ENCODE peak calls at places on chromosomes 11 and 22, in four cellular contexts. One of them, this sample, is unnamed. For H3K4me1 and H3K36me3, the result is how much of the 10 kb centered on the place peaks cover.

GRCh38 chr11:64990222-64990918 is 6.4 kb downstream of the BATF2 start:
- DNase-seq in endothelial cell of umbilical vein: peak
- DNase-seq in Peyer's patch: no peak
- DNase-seq in tibial nerve: peak
- DNase-seq in this sample: peak

GRCh38 chr11:46298699-46299424 is 21.4 kb downstream of the CREB3L1 start:
- DNase-seq in endothelial cell of umbilical vein: no peak
- DNase-seq in Peyer's patch: no peak
- DNase-seq in tibial nerve: no peak
- DNase-seq in this sample: no peak

GRCh38 chr11:8683115-8683807 is 669 bp downstream of the RPL27A start:
- DNase-seq in endothelial cell of umbilical vein: no peak
- DNase-seq in Peyer's patch: no peak
- DNase-seq in tibial nerve: no peak
- DNase-seq in this sample: no peak

GRCh38 chr22:48948575-48949170 is 879.0 kb downstream of the BRD1 start:
- DNase-seq in endothelial cell of umbilical vein: no peak
- DNase-seq in Peyer's patch: no peak
- DNase-seq in tibial nerve: no peak
- DNase-seq in this sample: no peak

GRCh38 chr11:61913699-61914395 is 3.5 kb downstream of the RAB3IL1 start:
- DNase-seq in endothelial cell of umbilical vein: no peak
- DNase-seq in Peyer's patch: no peak
- DNase-seq in tibial nerve: no peak
- DNase-seq in this sample: peak

GRCh38 chr11:25939691-25940090 is 392.2 kb upstream of the ANO3 start:
- DNase-seq in endothelial cell of umbilical vein: no peak
- DNase-seq in Peyer's patch: no peak
- DNase-seq in tibial nerve: no peak
- DNase-seq in this sample: no peak

GRCh38 chr11:81658722-81659121 is 1074.9 kb downstream of the FAM181B start:
- DNase-seq in endothelial cell of umbilical vein: no peak
- DNase-seq in Peyer's patch: no peak
- DNase-seq in tibial nerve: no peak
- DNase-seq in this sample: no peak

GRCh38 chr22:28232231-28232630 is 313.2 kb upstream of the PITPNB start:
- DNase-seq in endothelial cell of umbilical vein: no peak
- DNase-seq in Peyer's patch: no peak
- DNase-seq in tibial nerve: no peak
- DNase-seq in this sample: no peak

GRCh38 chr11:93775289-93775688 is 8.8 kb upstream of the MED17 start:
- DNase-seq in endothelial cell of umbilical vein: peak
- DNase-seq in Peyer's patch: no peak
- DNase-seq in tibial nerve: no peak
- DNase-seq in this sample: no peak

GRCh38 chr11:73350908-73351636 is 25.1 kb upstream of the RELT start:
- DNase-seq in endothelial cell of umbilical vein: peak
- DNase-seq in Peyer's patch: no peak
- DNase-seq in tibial nerve: peak
- DNase-seq in this sample: peak

GRCh38 chr11:123183391-123184099 is 11.5 kb downstream of the CLMP start:
- DNase-seq in endothelial cell of umbilical vein: no peak
- DNase-seq in Peyer's patch: no peak
- DNase-seq in tibial nerve: no peak
- DNase-seq in this sample: no peak

GRCh38 chr22:26756675-26757293 is 99.4 kb downstream of the MIAT start:
- DNase-seq in endothelial cell of umbilical vein: peak
- DNase-seq in Peyer's patch: peak
- DNase-seq in tibial nerve: peak
- DNase-seq in this sample: peak

GRCh38 chr11:115500547-115501503 is 3.4 kb downstream of the CADM1 start:
- DNase-seq in endothelial cell of umbilical vein: no peak
- DNase-seq in Peyer's patch: no peak
- DNase-seq in tibial nerve: no peak
- DNase-seq in this sample: no peak

GRCh38 chr22:26970809-26971394 is 313.5 kb downstream of the MIAT start:
- DNase-seq in endothelial cell of umbilical vein: no peak
- DNase-seq in Peyer's patch: no peak
- DNase-seq in tibial nerve: no peak
- DNase-seq in this sample: no peak

GRCh38 chr11:19814421-19814820 is 101.8 kb downstream of the NAV2 start:
- DNase-seq in endothelial cell of umbilical vein: no peak
- DNase-seq in Peyer's patch: no peak
- DNase-seq in tibial nerve: no peak
- DNase-seq in this sample: no peak

GRCh38 chr22:32622004-32622761 is 147.6 kb downstream of the FBXO7 start:
- DNase-seq in endothelial cell of umbilical vein: no peak
- DNase-seq in Peyer's patch: no peak
- DNase-seq in tibial nerve: peak
- DNase-seq in this sample: peak

GRCh38 chr22:41327124-41327523 is 25.8 kb downstream of the ZC3H7B start:
- DNase-seq in endothelial cell of umbilical vein: no peak
- DNase-seq in Peyer's patch: no peak
- DNase-seq in tibial nerve: no peak
- DNase-seq in this sample: peak

GRCh38 chr11:12267921-12268320 is 109.5 kb upstream of the PARVA start:
- DNase-seq in endothelial cell of umbilical vein: no peak
- DNase-seq in Peyer's patch: no peak
- DNase-seq in tibial nerve: no peak
- DNase-seq in this sample: no peak

GRCh38 chr11:96097844-96098421 is 174.0 kb upstream of the MTMR2 start:
- DNase-seq in endothelial cell of umbilical vein: no peak
- DNase-seq in Peyer's patch: peak
- DNase-seq in tibial nerve: no peak
- DNase-seq in this sample: no peak

GRCh38 chr11:121572581-121573059 is 119.9 kb upstream of the SORL1-AS1 start:
- DNase-seq in endothelial cell of umbilical vein: no peak
- DNase-seq in Peyer's patch: no peak
- DNase-seq in tibial nerve: no peak
- DNase-seq in this sample: no peak

GRCh38 chr11:69008774-69009440 is 4.1 kb downstream of the MRGPRF start:
- DNase-seq in endothelial cell of umbilical vein: peak
- DNase-seq in Peyer's patch: peak
- DNase-seq in tibial nerve: peak
- DNase-seq in this sample: peak

GRCh38 chr11:62013266-62014157 is 46.1 kb upstream of the FTH1 start:
- DNase-seq in endothelial cell of umbilical vein: no peak
- DNase-seq in Peyer's patch: no peak
- DNase-seq in tibial nerve: no peak
- DNase-seq in this sample: peak

GRCh38 chr22:40281717-40282116 is 64.6 kb upstream of the ADSL start:
- DNase-seq in endothelial cell of umbilical vein: no peak
- DNase-seq in Peyer's patch: no peak
- DNase-seq in tibial nerve: no peak
- DNase-seq in this sample: no peak

GRCh38 chr11:93194673-93195291 is 3.0 kb downstream of the SLC36A4 start:
- DNase-seq in endothelial cell of umbilical vein: no peak
- DNase-seq in Peyer's patch: no peak
- DNase-seq in tibial nerve: no peak
- DNase-seq in this sample: no peak

GRCh38 chr11:9982796-9983579 is 311.0 kb downstream of the SBF2 start:
- DNase-seq in endothelial cell of umbilical vein: no peak
- DNase-seq in Peyer's patch: no peak
- DNase-seq in tibial nerve: no peak
- DNase-seq in this sample: no peak

GRCh38 chr22:37048133-37048532 is 3.4 kb upstream of the KCTD17 start:
- DNase-seq in endothelial cell of umbilical vein: no peak
- DNase-seq in Peyer's patch: no peak
- DNase-seq in tibial nerve: no peak
- DNase-seq in this sample: no peak

GRCh38 chr11:14584595-14584994 is 59.0 kb upstream of the PDE3B start:
- DNase-seq in endothelial cell of umbilical vein: no peak
- DNase-seq in Peyer's patch: no peak
- DNase-seq in tibial nerve: no peak
- DNase-seq in this sample: no peak

GRCh38 chr11:38680746-38681145 is 2082.7 kb upstream of the RAG2 start:
- DNase-seq in endothelial cell of umbilical vein: no peak
- DNase-seq in Peyer's patch: no peak
- DNase-seq in tibial nerve: no peak
- DNase-seq in this sample: no peak

GRCh38 chr11:29484548-29484947 is 532.3 kb downstream of the KCNA4 start:
- DNase-seq in endothelial cell of umbilical vein: peak
- DNase-seq in Peyer's patch: no peak
- DNase-seq in tibial nerve: no peak
- DNase-seq in this sample: no peak

GRCh38 chr22:23402275-23403151 is 177.6 kb downstream of the IGLL1 start:
- DNase-seq in endothelial cell of umbilical vein: peak
- DNase-seq in Peyer's patch: peak
- DNase-seq in tibial nerve: no peak
- DNase-seq in this sample: peak
- TF ChIP-seq POLR2A in endothelial cell of umbilical vein: no peak
- TF ChIP-seq POLR2A in Peyer's patch: no peak
- TF ChIP-seq POLR2A in tibial nerve: no peak
- TF ChIP-seq POLR2A in this sample: no peak

GRCh38 chr22:38748487-38749136 is 7.2 kb downstream of the SUN2 start:
- DNase-seq in endothelial cell of umbilical vein: no peak
- DNase-seq in Peyer's patch: no peak
- DNase-seq in tibial nerve: no peak
- DNase-seq in this sample: no peak
- H3K4me1 ChIP-seq in endothelial cell of umbilical vein: under half
- H3K4me1 ChIP-seq in Peyer's patch: under half
- H3K4me1 ChIP-seq in tibial nerve: under half
- H3K4me1 ChIP-seq in this sample: under half

DNA sequence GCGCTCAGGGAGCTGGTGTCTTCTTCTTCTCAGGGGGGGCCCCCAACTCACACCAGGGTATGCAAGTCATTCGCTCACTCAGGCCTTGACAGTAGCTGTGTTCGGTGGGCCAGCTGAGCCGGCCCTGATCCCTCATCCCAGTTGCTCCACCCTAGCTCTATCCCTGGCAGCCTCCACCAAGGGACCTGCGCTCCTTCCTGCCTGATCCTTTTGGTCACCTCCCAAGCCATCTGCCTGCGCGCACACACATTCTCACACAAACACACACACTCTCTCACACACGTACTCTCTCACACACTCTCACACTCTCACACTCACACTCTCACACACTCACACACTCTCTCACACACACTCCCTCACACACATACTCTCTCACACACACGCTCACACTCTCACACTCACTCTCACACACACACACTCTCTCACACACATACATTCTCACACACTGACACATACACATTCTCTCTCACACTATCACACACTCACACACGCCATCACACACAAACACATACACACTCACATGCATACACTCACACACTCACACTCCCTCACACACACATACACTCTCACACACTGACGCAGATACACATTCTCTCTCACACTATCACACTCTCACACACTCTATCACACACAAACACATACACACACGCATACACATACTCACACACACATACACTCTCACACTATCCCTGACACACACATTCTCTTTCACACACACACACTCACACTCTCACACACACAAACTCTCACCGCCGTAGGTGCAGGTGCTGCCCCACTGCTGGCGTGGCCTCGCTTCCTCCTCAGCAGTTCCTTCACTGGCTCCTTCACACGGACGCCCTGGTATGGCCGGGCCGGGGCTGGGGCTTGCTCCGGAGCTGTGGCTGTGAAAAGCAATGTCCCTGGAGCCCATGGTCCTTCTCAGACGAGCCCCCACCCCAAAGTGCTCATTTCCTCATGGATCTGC is 20.8 kb downstream of the POU2AF1 start:
- DNase-seq in endothelial cell of umbilical vein: no peak
- DNase-seq in Peyer's patch: no peak
- DNase-seq in tibial nerve: no peak
- DNase-seq in this sample: no peak
- H3K36me3 ChIP-seq in endothelial cell of umbilical vein: under half
- H3K36me3 ChIP-seq in Peyer's patch: under half
- H3K36me3 ChIP-seq in tibial nerve: under half
- H3K36me3 ChIP-seq in this sample: under half

DNA sequence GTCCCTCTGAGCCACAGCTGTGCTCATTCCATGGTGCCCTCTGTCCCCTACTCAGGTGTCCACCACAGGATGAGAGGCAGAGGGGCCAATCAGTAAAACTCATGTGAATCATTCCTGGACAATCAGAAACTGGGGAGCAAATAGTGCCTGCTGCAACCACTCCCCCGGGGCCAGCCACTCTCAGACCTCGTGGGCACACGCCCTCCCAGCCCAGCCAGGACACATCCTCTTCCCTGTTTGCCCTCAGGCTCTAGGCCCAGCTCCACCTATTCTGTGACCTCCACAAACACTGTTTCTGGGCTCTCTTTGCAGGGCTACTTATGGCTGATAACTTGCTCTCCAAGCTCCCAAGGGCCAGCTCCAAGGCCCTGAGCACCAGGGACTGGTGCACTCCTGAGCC is 14.0 kb upstream of the KCTD14 start:
- DNase-seq in endothelial cell of umbilical vein: no peak
- DNase-seq in Peyer's patch: peak
- DNase-seq in tibial nerve: no peak
- DNase-seq in this sample: no peak
- TF ChIP-seq POLR2A in endothelial cell of umbilical vein: no peak
- TF ChIP-seq POLR2A in Peyer's patch: no peak
- TF ChIP-seq POLR2A in tibial nerve: no peak
- TF ChIP-seq POLR2A in this sample: no peak

DNA sequence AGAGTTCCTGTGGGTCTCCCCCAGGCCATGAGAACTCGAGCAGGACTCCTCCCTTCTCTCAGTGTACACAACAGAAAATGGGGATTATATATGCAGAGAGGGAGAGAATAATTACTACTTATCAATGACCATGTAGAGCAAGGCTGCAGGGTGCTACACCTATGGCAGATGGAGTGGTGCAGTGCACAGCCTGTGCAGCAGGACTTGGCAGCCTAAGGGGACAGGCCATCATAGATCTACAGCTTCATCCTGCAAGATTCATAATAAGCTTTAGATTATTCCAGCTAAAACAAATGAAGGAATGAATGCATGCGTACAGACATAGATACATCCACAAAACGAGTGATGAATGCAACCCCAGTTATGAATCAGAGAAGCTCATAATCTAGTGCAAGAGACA is 8.4 kb upstream of the TP53I11 start:
- DNase-seq in endothelial cell of umbilical vein: no peak
- DNase-seq in Peyer's patch: no peak
- DNase-seq in tibial nerve: no peak
- DNase-seq in this sample: no peak
- H3K4me1 ChIP-seq in endothelial cell of umbilical vein: under half
- H3K4me1 ChIP-seq in Peyer's patch: under half
- H3K4me1 ChIP-seq in tibial nerve: under half
- H3K4me1 ChIP-seq in this sample: under half

DNA sequence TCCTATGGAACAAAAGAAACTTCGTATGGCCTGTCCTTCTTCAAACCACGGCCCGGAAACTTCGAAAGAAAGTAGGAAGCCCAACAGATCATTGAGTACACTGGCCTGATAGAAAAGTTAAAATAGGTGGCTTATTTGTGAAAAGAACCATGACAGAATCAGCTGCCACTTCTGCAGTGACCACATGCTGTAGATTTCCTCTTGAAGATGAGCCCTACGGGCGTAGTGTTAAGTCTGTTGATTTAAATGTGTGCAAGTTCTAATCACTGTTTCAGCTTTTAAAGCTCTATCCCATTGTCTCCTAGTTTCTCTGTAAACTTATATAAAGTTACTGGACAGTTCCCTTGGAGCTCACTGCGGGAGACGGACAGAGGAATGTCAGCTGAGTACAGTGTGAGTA is 17.7 kb downstream of the SAMM50 start:
- DNase-seq in endothelial cell of umbilical vein: no peak
- DNase-seq in Peyer's patch: no peak
- DNase-seq in tibial nerve: no peak
- DNase-seq in this sample: no peak
- H3K36me3 ChIP-seq in endothelial cell of umbilical vein: half or more
- H3K36me3 ChIP-seq in Peyer's patch: half or more
- H3K36me3 ChIP-seq in tibial nerve: under half
- H3K36me3 ChIP-seq in this sample: half or more

GRCh38 chr11:75351541-75352416 is at the start of gene ARRB1:
- DNase-seq in endothelial cell of umbilical vein: no peak
- DNase-seq in Peyer's patch: peak
- DNase-seq in tibial nerve: peak
- DNase-seq in this sample: peak
- TF ChIP-seq POLR2A in endothelial cell of umbilical vein: peak
- TF ChIP-seq POLR2A in Peyer's patch: no peak
- TF ChIP-seq POLR2A in tibial nerve: no peak
- TF ChIP-seq POLR2A in this sample: no peak

This sample was measured in spleen.